ENCODE peak calls at places on chromosomes 3 and 15, in ten cellular contexts. One of them, this sample, is unnamed.

GRCh38 chr3:155702745-155703581 is 41.9 kb downstream of the PLCH1 start:
- DNase-seq in stomach: no peak
- DNase-seq in AG04450: no peak
- DNase-seq in CD4-positive, alpha-beta T cell: no peak
- DNase-seq in sigmoid colon: no peak
- DNase-seq in adrenal gland: no peak
- DNase-seq in left lung: peak; percentile 49
- DNase-seq in neural progenitor cell: no peak
- DNase-seq in tibial artery: no peak
- DNase-seq in psoas muscle: no peak
- DNase-seq in this sample: no peak

GRCh38 chr3:100002599-100003350 is 111.5 kb downstream of the FILIP1L start:
- DNase-seq in adrenal gland: peak; percentile 75
- DNase-seq in neural progenitor cell: no peak
- DNase-seq in AG04450: peak; percentile 87
- DNase-seq in stomach: peak; percentile 27
- DNase-seq in CD4-positive, alpha-beta T cell: no peak
- DNase-seq in left lung: no peak
- DNase-seq in tibial artery: no peak
- DNase-seq in psoas muscle: no peak
- DNase-seq in sigmoid colon: peak; percentile 60
- DNase-seq in this sample: no peak

GRCh38 chr3:98763814-98764691 is 913 bp downstream of the ST3GAL6 start:
- DNase-seq in stomach: no peak
- DNase-seq in left lung: peak; percentile 26
- DNase-seq in adrenal gland: no peak
- DNase-seq in psoas muscle: no peak
- DNase-seq in sigmoid colon: no peak
- DNase-seq in tibial artery: no peak
- DNase-seq in AG04450: no peak
- DNase-seq in neural progenitor cell: no peak
- DNase-seq in CD4-positive, alpha-beta T cell: no peak
- DNase-seq in this sample: no peak

GRCh38 chr15:60375255-60375809 is 22.5 kb downstream of the ANXA2 start:
- DNase-seq in psoas muscle: no peak
- DNase-seq in adrenal gland: no peak
- DNase-seq in CD4-positive, alpha-beta T cell: no peak
- DNase-seq in left lung: no peak
- DNase-seq in AG04450: no peak
- DNase-seq in tibial artery: no peak
- DNase-seq in neural progenitor cell: no peak
- DNase-seq in stomach: no peak
- DNase-seq in sigmoid colon: no peak
- DNase-seq in this sample: no peak

GRCh38 chr3:67067251-67067650 is 69.1 kb downstream of the KBTBD8 start:
- DNase-seq in psoas muscle: no peak
- DNase-seq in left lung: no peak
- DNase-seq in sigmoid colon: no peak
- DNase-seq in tibial artery: no peak
- DNase-seq in CD4-positive, alpha-beta T cell: no peak
- DNase-seq in stomach: no peak
- DNase-seq in AG04450: no peak
- DNase-seq in adrenal gland: no peak
- DNase-seq in neural progenitor cell: no peak
- DNase-seq in this sample: no peak

GRCh38 chr3:4994823-4995499 is 15.7 kb downstream of the BHLHE40 start:
- DNase-seq in stomach: peak; percentile 59
- DNase-seq in left lung: no peak
- DNase-seq in sigmoid colon: peak; percentile 90
- DNase-seq in tibial artery: peak; percentile 95
- DNase-seq in psoas muscle: peak; percentile 92
- DNase-seq in CD4-positive, alpha-beta T cell: no peak
- DNase-seq in adrenal gland: peak; percentile 94
- DNase-seq in neural progenitor cell: no peak
- DNase-seq in AG04450: no peak
- DNase-seq in this sample: no peak

GRCh38 chr3:122912772-122913538 is 114.6 kb downstream of the SEMA5B start:
- DNase-seq in stomach: no peak
- DNase-seq in neural progenitor cell: no peak
- DNase-seq in psoas muscle: no peak
- DNase-seq in left lung: no peak
- DNase-seq in tibial artery: no peak
- DNase-seq in sigmoid colon: no peak
- DNase-seq in CD4-positive, alpha-beta T cell: no peak
- DNase-seq in AG04450: no peak
- DNase-seq in adrenal gland: no peak
- DNase-seq in this sample: no peak

GRCh38 chr15:31157644-31158069 is 56.1 kb upstream of the TRPM1 start:
- DNase-seq in CD4-positive, alpha-beta T cell: no peak
- DNase-seq in left lung: no peak
- DNase-seq in sigmoid colon: no peak
- DNase-seq in tibial artery: no peak
- DNase-seq in psoas muscle: no peak
- DNase-seq in neural progenitor cell: no peak
- DNase-seq in stomach: peak; percentile 57
- DNase-seq in AG04450: no peak
- DNase-seq in adrenal gland: peak; percentile 76
- DNase-seq in this sample: peak; percentile 84

GRCh38 chr15:41566121-41566885 is 7.3 kb downstream of the TYRO3 start:
- DNase-seq in CD4-positive, alpha-beta T cell: no peak
- DNase-seq in sigmoid colon: no peak
- DNase-seq in psoas muscle: no peak
- DNase-seq in tibial artery: no peak
- DNase-seq in left lung: no peak
- DNase-seq in adrenal gland: no peak
- DNase-seq in neural progenitor cell: no peak
- DNase-seq in stomach: no peak
- DNase-seq in AG04450: no peak
- DNase-seq in this sample: no peak

DNA sequence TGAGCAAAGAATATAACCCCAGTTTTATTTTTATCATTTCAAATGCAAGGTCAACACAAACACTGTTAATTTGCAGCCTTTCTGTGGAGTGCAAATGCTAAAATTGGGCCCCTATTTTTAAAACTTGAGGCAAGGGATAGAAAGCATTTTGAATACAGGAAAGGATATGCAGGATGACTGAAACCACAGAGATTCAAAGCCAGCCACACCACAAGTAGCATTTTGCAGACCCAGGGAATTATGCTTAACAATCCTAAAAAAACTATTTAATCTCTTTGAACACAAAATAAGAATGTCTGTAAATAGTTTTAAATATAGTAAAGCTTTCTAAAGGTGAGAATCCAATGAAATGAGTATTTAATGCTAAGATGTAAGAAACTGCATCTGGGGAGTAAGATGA is 62.9 kb upstream of the TRPC1 start:
- DNase-seq in neural progenitor cell: no peak
- DNase-seq in tibial artery: no peak
- DNase-seq in adrenal gland: no peak
- DNase-seq in left lung: no peak
- DNase-seq in sigmoid colon: no peak
- DNase-seq in psoas muscle: no peak
- DNase-seq in CD4-positive, alpha-beta T cell: no peak
- DNase-seq in AG04450: no peak
- DNase-seq in stomach: no peak
- DNase-seq in this sample: no peak
- H3K27ac ChIP-seq in neural progenitor cell: no peak overlapping the region
- H3K27ac ChIP-seq in tibial artery: no peak overlapping the region
- H3K27ac ChIP-seq in adrenal gland: no peak overlapping the region
- H3K27ac ChIP-seq in left lung: no peak overlapping the region
- H3K27ac ChIP-seq in sigmoid colon: no peak overlapping the region
- H3K27ac ChIP-seq in psoas muscle: no peak overlapping the region
- H3K27ac ChIP-seq in CD4-positive, alpha-beta T cell: no peak overlapping the region
- H3K27ac ChIP-seq in AG04450: no peak overlapping the region
- H3K27ac ChIP-seq in stomach: no peak overlapping the region
- H3K27ac ChIP-seq in this sample: no peak overlapping the region

DNA sequence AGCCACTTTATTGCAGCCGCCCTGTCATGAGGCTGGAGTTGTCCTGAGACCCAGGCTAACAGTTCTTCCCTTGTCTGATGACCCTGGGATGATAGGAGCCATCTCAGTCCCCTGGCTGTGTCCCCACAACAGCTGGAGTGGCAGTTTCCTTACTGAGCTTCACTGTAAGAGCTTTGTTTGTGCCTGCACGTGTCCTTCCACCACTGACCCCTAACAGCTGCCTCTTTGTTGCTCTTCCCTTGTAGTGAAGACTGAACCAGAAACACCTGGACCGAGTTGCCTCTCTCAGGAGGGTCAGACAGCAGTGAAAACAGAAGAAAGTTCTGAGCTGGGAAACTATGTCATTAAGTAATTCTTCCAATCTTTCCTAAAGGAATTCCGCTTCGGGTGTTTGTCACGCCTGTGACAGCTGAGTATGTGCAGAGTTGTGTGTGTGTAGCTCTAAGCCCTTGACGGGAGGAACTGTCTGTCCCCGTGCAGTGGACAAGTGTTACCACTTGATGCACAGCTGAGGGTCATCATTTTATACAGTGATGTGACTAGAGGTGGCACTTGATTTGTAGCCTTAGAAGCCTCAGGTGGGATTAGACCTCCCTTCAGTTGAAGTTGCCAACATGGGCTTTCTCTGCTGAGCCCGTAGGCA is 25.0 kb downstream of the MAP6D1 start:
- DNase-seq in left lung: no peak
- DNase-seq in adrenal gland: no peak
- DNase-seq in AG04450: no peak
- DNase-seq in psoas muscle: no peak
- DNase-seq in neural progenitor cell: no peak
- DNase-seq in stomach: no peak
- DNase-seq in tibial artery: no peak
- DNase-seq in sigmoid colon: no peak
- DNase-seq in CD4-positive, alpha-beta T cell: no peak
- DNase-seq in this sample: no peak
- H3K27me3 ChIP-seq in left lung: no peaks in the 10 kb centered on the region
- H3K27me3 ChIP-seq in adrenal gland: no peaks in the 10 kb centered on the region
- H3K27me3 ChIP-seq in AG04450: no peaks in the 10 kb centered on the region
- H3K27me3 ChIP-seq in psoas muscle: no peaks in the 10 kb centered on the region
- H3K27me3 ChIP-seq in neural progenitor cell: no peaks in the 10 kb centered on the region
- H3K27me3 ChIP-seq in stomach: no peaks in the 10 kb centered on the region
- H3K27me3 ChIP-seq in tibial artery: no peaks in the 10 kb centered on the region
- H3K27me3 ChIP-seq in sigmoid colon: no peaks in the 10 kb centered on the region
- H3K27me3 ChIP-seq in CD4-positive, alpha-beta T cell: no peaks in the 10 kb centered on the region
- H3K27me3 ChIP-seq in this sample: no peaks in the 10 kb centered on the region

GRCh38 chr3:179421500-179421899 is 29.8 kb downstream of the GNB4 start:
- DNase-seq in left lung: no peak
- DNase-seq in psoas muscle: no peak
- DNase-seq in stomach: no peak
- DNase-seq in sigmoid colon: no peak
- DNase-seq in CD4-positive, alpha-beta T cell: no peak
- DNase-seq in neural progenitor cell: peak; percentile 35
- DNase-seq in tibial artery: peak; percentile 72
- DNase-seq in adrenal gland: no peak
- DNase-seq in AG04450: peak; percentile 3
- DNase-seq in this sample: no peak
- TF ChIP-seq CTCF in left lung: peak; percentile 36
- TF ChIP-seq CTCF in psoas muscle: peak; percentile 38
- TF ChIP-seq CTCF in stomach: no peak
- TF ChIP-seq CTCF in sigmoid colon: peak; percentile 18
- TF ChIP-seq CTCF in CD4-positive, alpha-beta T cell: no peak
- TF ChIP-seq CTCF in neural progenitor cell: peak; percentile 49
- TF ChIP-seq CTCF in tibial artery: peak; percentile 56
- TF ChIP-seq CTCF in adrenal gland: no peak
- TF ChIP-seq CTCF in AG04450: peak; percentile 59
- TF ChIP-seq CTCF in this sample: peak; percentile 63

DNA sequence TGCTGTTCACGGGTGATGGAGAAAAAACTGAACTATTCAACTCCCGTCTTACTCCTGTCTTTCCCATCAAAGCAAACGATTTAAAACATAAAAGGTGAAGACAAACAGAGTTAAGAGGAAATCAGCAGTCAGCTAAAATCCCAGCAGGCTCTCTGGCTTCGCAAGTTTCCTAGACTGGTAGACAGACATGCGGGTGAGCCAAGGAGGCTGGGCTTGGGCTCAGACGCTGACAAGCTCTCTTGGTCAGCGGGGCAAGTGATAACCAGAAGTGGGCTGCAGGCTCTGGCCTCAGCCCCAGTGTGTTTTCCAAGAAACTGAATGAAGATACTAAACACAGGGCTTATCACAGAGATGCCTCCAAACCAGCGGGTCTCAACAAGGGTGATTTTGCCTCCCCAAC is 130.0 kb downstream of the UACA start:
- DNase-seq in neural progenitor cell: peak; percentile 44
- DNase-seq in CD4-positive, alpha-beta T cell: no peak
- DNase-seq in stomach: no peak
- DNase-seq in left lung: no peak
- DNase-seq in psoas muscle: no peak
- DNase-seq in sigmoid colon: no peak
- DNase-seq in adrenal gland: no peak
- DNase-seq in AG04450: no peak
- DNase-seq in tibial artery: no peak
- DNase-seq in this sample: peak; percentile 55
- H3K27ac ChIP-seq in neural progenitor cell: no peak overlapping the region
- H3K27ac ChIP-seq in CD4-positive, alpha-beta T cell: no peak overlapping the region
- H3K27ac ChIP-seq in stomach: no peak overlapping the region
- H3K27ac ChIP-seq in left lung: no peak overlapping the region
- H3K27ac ChIP-seq in psoas muscle: no peak overlapping the region
- H3K27ac ChIP-seq in sigmoid colon: no peak overlapping the region
- H3K27ac ChIP-seq in adrenal gland: no peak overlapping the region
- H3K27ac ChIP-seq in AG04450: no peak overlapping the region
- H3K27ac ChIP-seq in tibial artery: no peak overlapping the region
- H3K27ac ChIP-seq in this sample: no peak overlapping the region